ENCODE peak calls at places on chromosome 4, in five cellular contexts. R is activated CD4-positive, alpha-beta T cell treated with anti-CD3 and anti-CD28 coated beads for 24 hours; V is central memory CD4-positive, alpha-beta T cell; T is stimulated activated naive CD8-positive, alpha-beta T cell treated with anti-CD3 and anti-CD28 coated beads, Interleukin-15, amount 100 ng/mL, for 72 hours; X is SK-N-SH. N is an unnamed sample.
A peak's percentile ranks its signal among the peaks of the same experiment; 100 is the strongest.

GRCh38 chr4:153188966-153189801 is 15.1 kb upstream of the TRIM2 start:
- DNase-seq in R (no peak), T (no peak), X (no peak), V (no peak), N (no peak)

GRCh38 chr4:5780831-5781480 is 70.0 kb downstream of the EVC start:
- DNase-seq in X (no peak), R (no peak), T (no peak), V (no peak), N (no peak)

GRCh38 chr4:80532674-80533333 is 197.3 kb downstream of the CFAP299 start:
- DNase-seq in X (no peak), T (no peak), R (no peak), V (no peak), N (no peak)

GRCh38 chr4:15653430-15653829 is 1.7 kb downstream of the FBXL5 start:
- DNase-seq in R (no peak), X (no peak), V (no peak), T (no peak), N (no peak)

GRCh38 chr4:76194325-76194724 is 19.3 kb downstream of the SCARB2 start:
- DNase-seq in T (no peak), R (no peak), X (no peak), V (no peak), N (no peak)

GRCh38 chr4:7222521-7222920 is 30.2 kb downstream of the SORCS2 start:
- DNase-seq in T (no peak), R (no peak), V (no peak), X (no peak), N (no peak)

GRCh38 chr4:6527683-6528595 is 47.0 kb upstream of the MAN2B2 start:
- DNase-seq in T (no peak), V (no peak), X (no peak), R (no peak), N (no peak)

GRCh38 chr4:174522183-174523002 is at the start of gene HPGD:
- DNase-seq in T (peak; percentile 86), V (peak; percentile 60), R (peak; percentile 25), X (peak; percentile 66), N (peak; percentile 15)

N was measured in H1.